ENCODE peak calls at places on chromosome 21, in six cellular contexts. U, V, R, Z, A and F are unnamed samples.

GRCh38 chr21:15414057-15414456 is 315.7 kb upstream of the USP25 start:
- DNase-seq in U (no peak), V (no peak), R (no peak), Z (no peak), A (no peak), F (no peak)

GRCh38 chr21:26795398-26795790 is 49.8 kb downstream of the ADAMTS1 start:
- DNase-seq in U (no peak), V (no peak), R (no peak), Z (no peak), A (no peak), F (no peak)

GRCh38 chr21:42747746-42748351 is 94.4 kb downstream of the PDE9A start:
- DNase-seq in U (no peak), V (no peak), R (peak), Z (no peak), A (peak), F (peak)

GRCh38 chr21:42746593-42747266 is 93.3 kb downstream of the PDE9A start:
- DNase-seq in U (no peak), V (no peak), R (peak), Z (no peak), A (no peak), F (peak)

GRCh38 chr21:43824250-43824882 is 35.0 kb downstream of the RRP1 start:
- DNase-seq in U (no peak), V (no peak), R (no peak), Z (no peak), A (no peak), F (no peak)

GRCh38 chr21:45524756-45525152 is 17.5 kb downstream of the SLC19A1 start:
- DNase-seq in U (no peak), V (no peak), R (peak), Z (no peak), A (no peak), F (peak)

GRCh38 chr21:29075706-29076447 is 2.4 kb upstream of the CCT8 start:
- DNase-seq in U (peak), V (no peak), R (no peak), Z (no peak), A (no peak), F (no peak)

GRCh38 chr21:14486869-14487268 is 59.2 kb downstream of the SAMSN1 start:
- DNase-seq in U (no peak), V (no peak), R (no peak), Z (no peak), A (no peak), F (no peak)

GRCh38 chr21:38351176-38351959 is 94.6 kb downstream of the KCNJ15 start:
- DNase-seq in U (no peak), V (no peak), R (no peak), Z (no peak), A (no peak), F (no peak)

GRCh38 chr21:45544449-45545235 is 2.4 kb upstream of the SLC19A1 start:
- DNase-seq in U (no peak), V (no peak), R (no peak), Z (no peak), A (no peak), F (peak)